ENCODE peak calls at places on chromosomes 7 and 10, in four cellular contexts. L is AG09309, B is NCI-H1417 treated with DMSO at 0.1 percent for 48 hours, O is gastrocnemius medialis. Z is an unnamed sample.

GRCh38 chr10:58444336-58444735 is 59.1 kb downstream of the TFAM start:
- DNase-seq in O (no peak), B (no peak), L (no peak), Z (no peak)

GRCh38 chr7:30923774-30924413 is 12.2 kb downstream of the AQP1 start:
- DNase-seq in B (no peak), O (peak; percentile 1), L (no peak), Z (no peak)

GRCh38 chr7:93015193-93016084 is 102.3 kb downstream of the SAMD9 start:
- DNase-seq in B (no peak), O (no peak), L (peak; percentile 44), Z (no peak)

GRCh38 chr10:132479603-132480221 is 57.9 kb upstream of the INPP5A start:
- DNase-seq in L (no peak), B (no peak), O (peak; percentile 87), Z (no peak)

GRCh38 chr7:39714447-39715091 is 91.2 kb downstream of the RALA start:
- DNase-seq in O (no peak), L (no peak), B (no peak), Z (no peak)

GRCh38 chr7:113247198-113247597 is 128.8 kb upstream of the SMIM30 start:
- DNase-seq in O (no peak), L (no peak), B (no peak), Z (no peak)

GRCh38 chr7:1987084-1987535 is 245.6 kb downstream of the MAD1L1 start:
- DNase-seq in L (no peak), O (no peak), B (no peak), Z (no peak)

GRCh38 chr7:129089521-129090212 is 34.8 kb upstream of the TNPO3 start:
- DNase-seq in B (no peak), L (no peak), O (no peak), Z (no peak)

Z was measured in NCI-H187.